ENCODE peak calls at places on chromosomes 7 and 10, in four cellular contexts. N is WTC11, Y is HepG2, E is K562. G is an unnamed sample.

GRCh38 chr7:88226886-88227516 is 7.2 kb upstream of the SRI start:
- DNase-seq in Y (peak; percentile 90), N (no peak), E (no peak), G (no peak)

GRCh38 chr7:44395067-44395466 is 69.7 kb upstream of the CAMK2B start:
- DNase-seq in N (no peak), Y (no peak), E (no peak), G (no peak)

GRCh38 chr10:69100136-69100872 is 12.4 kb downstream of the SRGN start:
- DNase-seq in N (peak; percentile 53), E (no peak), Y (no peak), G (no peak)

GRCh38 chr7:727104-727805 is at the start of gene PRKAR1B:
- DNase-seq in N (peak; percentile 54), E (peak; percentile 91), Y (no peak), G (no peak)

GRCh38 chr7:867001-867405 is 9.4 kb upstream of the GET4 start:
- DNase-seq in N (no peak), E (no peak), Y (no peak), G (no peak)

GRCh38 chr7:106855540-106856132 is 9.4 kb upstream of the PIK3CG start:
- DNase-seq in E (no peak), Y (no peak), N (no peak), G (no peak)

GRCh38 chr7:126378642-126379041 is 874.1 kb downstream of the GRM8 start:
- DNase-seq in Y (no peak), N (no peak), E (no peak), G (peak; percentile 12)

GRCh38 chr7:37108615-37109014 is 340.0 kb downstream of the ELMO1 start:
- DNase-seq in N (no peak), E (no peak), Y (no peak), G (no peak)

GRCh38 chr7:123437447-123437995 is 96.9 kb downstream of the IQUB start:
- DNase-seq in E (no peak), Y (no peak), N (no peak), G (no peak)

GRCh38 chr7:134084488-134085144 is 42.5 kb upstream of the LRGUK start:
- DNase-seq in Y (no peak), E (no peak), N (no peak), G (no peak)

GRCh38 chr10:132554991-132555647 is 17.5 kb downstream of the INPP5A start:
- DNase-seq in Y (no peak), E (peak; percentile 79), N (no peak), G (no peak)

GRCh38 chr7:155806096-155806871 is 6.0 kb downstream of the SHH start:
- DNase-seq in Y (no peak), E (no peak), N (no peak), G (no peak)

GRCh38 chr7:105337529-105337928 is 51.2 kb downstream of the SRPK2 start:
- DNase-seq in N (no peak), Y (no peak), E (no peak), G (no peak)

GRCh38 chr7:20441886-20442505 is 111.3 kb downstream of the ITGB8 start:
- DNase-seq in E (no peak), N (no peak), Y (no peak), G (no peak)

GRCh38 chr7:2452074-2452507 is 24.1 kb downstream of the GRIFIN start:
- DNase-seq in Y (peak; percentile 20), E (peak; percentile 31), N (no peak), G (no peak)

GRCh38 chr10:104329754-104330153 is 8.5 kb downstream of the ITPRIP start:
- DNase-seq in N (no peak), E (no peak), Y (no peak), G (no peak)

GRCh38 chr10:101587725-101588614 is at the start of the genes DPCD and POLL:
- DNase-seq in Y (peak; percentile 93), E (peak; percentile 89), N (peak; percentile 96), G (peak; percentile 71)

GRCh38 chr10:119852822-119853221 is 19.8 kb downstream of the MCMBP start:
- DNase-seq in E (no peak), N (no peak), Y (no peak), G (no peak)

GRCh38 chr10:58266003-58266825 is 1.5 kb downstream of the IPMK start:
- DNase-seq in N (no peak), Y (peak; percentile 53), E (peak; percentile 21), G (no peak)

GRCh38 chr7:147432068-147432467 is 1158.5 kb upstream of the C7orf33 start:
- DNase-seq in E (no peak), N (peak; percentile 30), Y (no peak), G (no peak)

GRCh38 chr7:47474937-47475879 is 106.7 kb downstream of the TNS3 start:
- DNase-seq in E (peak; percentile 44), N (peak; percentile 56), Y (peak; percentile 98), G (peak; percentile 32)

GRCh38 chr10:28087675-28088351 is 88.9 kb upstream of the ODAD2 start:
- DNase-seq in N (no peak), E (no peak), Y (no peak), G (no peak)

GRCh38 chr7:832292-832967 is at the start of gene SUN1:
- DNase-seq in Y (peak; percentile 13), E (no peak), N (no peak), G (peak; percentile 26)

GRCh38 chr7:24924375-24924774 is 55.6 kb downstream of the OSBPL3 start:
- DNase-seq in E (no peak), Y (no peak), N (no peak), G (no peak)

GRCh38 chr10:60390224-60390626 is 550 bp upstream of the ANK3 start:
- DNase-seq in Y (no peak), E (no peak), N (no peak), G (no peak)

GRCh38 chr10:48523212-48523819 is 81.6 kb downstream of the ARHGAP22 start:
- DNase-seq in Y (no peak), N (peak; percentile 60), E (peak; percentile 79), G (no peak)

GRCh38 chr10:3625959-3626751 is 158.9 kb downstream of the KLF6 start:
- DNase-seq in E (no peak), N (no peak), Y (no peak), G (peak; percentile 57)

GRCh38 chr7:45061352-45061751 is 27.4 kb downstream of the NACAD start:
- DNase-seq in Y (no peak), N (no peak), E (no peak), G (no peak)

GRCh38 chr7:134457166-134457565 is 1.7 kb downstream of the AKR1B1 start:
- DNase-seq in E (no peak), N (no peak), Y (no peak), G (no peak)

GRCh38 chr7:27145884-27146401 is 1.6 kb downstream of the HOXA6 start:
- DNase-seq in N (no peak), E (no peak), Y (no peak), G (no peak)

GRCh38 chr10:124886195-124886594 is 55.7 kb upstream of the ZRANB1 start:
- DNase-seq in Y (no peak), E (no peak), N (no peak), G (no peak)

DNA sequence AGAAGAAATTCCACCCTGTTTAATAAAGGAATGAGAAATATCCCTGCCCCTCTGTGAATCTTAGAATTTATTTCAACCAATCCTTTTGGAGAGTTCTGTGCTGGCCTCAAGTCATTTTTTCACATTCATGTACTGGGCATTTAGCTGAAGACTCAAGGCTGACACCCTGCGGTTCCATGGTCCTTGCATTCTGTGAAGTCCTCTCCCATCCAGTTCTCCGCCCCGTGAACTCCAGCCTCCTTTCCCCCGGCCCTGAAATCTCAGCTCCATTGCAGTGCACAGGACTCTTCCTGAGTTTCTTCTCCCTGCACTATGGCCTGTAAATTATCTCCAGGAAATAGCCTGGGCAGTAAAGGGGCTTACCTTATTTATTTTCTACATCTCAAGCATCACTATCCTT is 183.0 kb upstream of the KCND2 start:
- DNase-seq in Y (peak; percentile 9), N (peak; percentile 12), E (no peak), G (no peak)
- TF ChIP-seq CTCF in Y (peak; percentile 45), N (no peak), E (peak; percentile 65), G (peak; percentile 26)

GRCh38 chr7:34895202-34895601 is 142.1 kb downstream of the DPY19L1 start:
- DNase-seq in N (no peak), Y (no peak), E (no peak), G (no peak)

GRCh38 chr7:34902181-34902580 is 135.1 kb downstream of the DPY19L1 start:
- DNase-seq in N (no peak), Y (no peak), E (no peak), G (no peak)

GRCh38 chr7:34904987-34905386 is 132.3 kb downstream of the DPY19L1 start:
- DNase-seq in N (no peak), E (no peak), Y (no peak), G (no peak)

DNA sequence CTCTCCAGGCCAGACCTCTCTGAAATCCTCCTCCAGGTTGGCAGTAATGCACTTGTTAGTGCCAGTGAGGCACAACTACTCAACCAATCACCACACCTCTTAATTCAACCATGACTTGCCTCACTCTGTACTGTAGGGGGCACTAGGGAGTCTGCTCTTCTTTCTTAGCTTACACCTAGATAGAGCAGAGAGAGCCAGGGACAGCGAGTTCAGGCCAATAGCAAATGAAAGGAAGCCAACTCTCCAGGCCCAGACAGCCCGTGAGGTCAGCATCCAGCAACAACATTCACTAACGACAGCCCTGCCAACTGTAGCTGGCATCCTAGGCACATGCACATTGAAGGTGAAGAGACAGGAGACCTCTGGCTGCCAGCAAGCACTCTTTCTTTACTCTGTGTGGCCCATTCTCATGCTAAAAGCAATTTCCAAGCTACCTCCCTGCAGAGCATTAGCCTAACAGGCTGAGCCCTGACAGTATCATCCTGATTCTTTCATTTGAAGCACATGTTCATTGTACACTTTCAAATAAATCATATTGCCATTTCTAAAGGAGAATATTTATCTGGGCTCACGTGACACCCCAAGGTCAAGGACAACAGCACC is 136.3 kb downstream of the DPY19L1 start:
- DNase-seq in N (peak; percentile 27), E (peak; percentile 44), Y (peak; percentile 20), G (no peak)
- TF ChIP-seq NR2C2 in N (no peak), E (no peak), Y (no peak), G (no peak)

DNA sequence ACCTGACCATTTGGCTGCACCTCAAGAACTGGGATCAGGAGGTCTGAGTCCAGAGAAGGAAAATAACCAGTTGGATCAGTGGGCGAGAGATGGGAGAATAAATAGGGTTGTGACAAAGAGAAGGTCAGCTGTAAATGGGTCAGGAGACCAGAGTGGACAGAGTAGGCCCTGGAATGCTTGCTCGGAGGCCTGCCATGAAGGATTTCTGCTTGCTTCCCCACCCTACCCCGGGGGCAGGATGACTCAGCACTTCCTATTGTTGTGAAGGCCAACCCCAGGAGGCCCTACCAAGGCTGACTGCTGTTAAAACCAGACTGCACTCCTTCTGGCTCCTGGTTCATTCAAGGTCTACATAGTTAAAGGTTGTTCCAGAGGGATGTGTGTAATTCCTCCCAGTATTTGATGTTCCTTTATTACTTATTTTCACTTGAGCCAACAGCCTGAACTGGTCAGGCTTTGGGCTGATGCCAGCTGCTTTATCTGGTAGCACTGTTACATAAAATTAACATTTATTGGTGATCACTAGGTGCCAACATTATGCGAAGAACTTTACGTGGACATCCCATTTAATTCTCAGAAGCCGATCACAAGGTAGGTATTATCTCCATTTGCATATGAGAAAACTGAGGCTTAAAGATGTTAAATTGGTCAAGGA is 27.3 kb upstream of the IFRD1 start:
- DNase-seq in E (peak; percentile 85), Y (peak; percentile 89), N (peak; percentile 75), G (no peak)
- TF ChIP-seq ATF3 in E (peak; percentile 72), Y (peak; percentile 72), N (no peak), G (no peak)

DNA sequence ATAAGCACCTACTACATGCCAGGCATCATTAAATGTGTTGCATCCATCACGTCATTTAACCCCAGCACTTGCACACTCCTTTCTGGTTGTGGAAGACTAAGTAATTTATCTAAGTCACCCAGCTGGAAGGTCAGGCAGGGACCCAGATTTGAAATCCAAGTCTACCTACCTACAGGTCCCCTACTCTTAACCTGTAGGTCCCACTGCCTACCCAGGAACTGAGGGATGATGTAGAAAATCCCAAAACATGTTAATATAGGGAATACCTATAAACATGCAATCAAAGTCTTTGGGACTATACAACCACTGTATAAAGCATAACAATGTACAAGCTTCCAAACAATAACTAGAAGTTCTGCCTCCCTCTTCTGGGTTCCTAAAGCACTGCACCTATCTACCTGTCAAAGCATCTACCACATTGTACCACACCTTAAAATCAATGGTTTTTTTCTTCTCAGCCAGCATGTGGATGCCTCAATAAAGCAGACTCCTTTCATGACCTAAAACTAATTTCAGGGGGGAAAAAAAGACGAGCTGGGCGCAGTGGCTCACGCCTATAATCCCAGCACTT is 5.6 kb downstream of the IL6 start:
- DNase-seq in E (no peak), N (no peak), Y (no peak), G (no peak)
- TF ChIP-seq CTCF in E (peak; percentile 34), N (no peak), Y (peak; percentile 28), G (no peak)

G was measured in GM12878.